ENCODE peak calls at places on chromosomes 3 and 15, in five cellular contexts. Z is stimulated activated CD4-positive, alpha-beta T cell treated with anti-CD3 and anti-CD28 coated beads, TNF-alpha, amount 100 ng/mL, for 4 hours; T is stimulated activated naive CD8-positive, alpha-beta T cell treated with anti-CD3 and anti-CD28 coated beads, Interleukin-15, Interleukin-2, amounts not matched to agents 100 U/mL and 50 U/mL, for 24 hours; R is HuH-7.5; I is kidney glomerular epithelial cell. G is an unnamed sample.

GRCh38 chr3:10365791-10366190 is 44.9 kb upstream of the SEC13 start:
- DNase-seq in R (no peak), I (no peak), T (peak), Z (no peak), G (peak)

GRCh38 chr3:198065897-198066296 is 105.9 kb downstream of the LMLN start:
- DNase-seq in I (no peak), Z (no peak), T (no peak), R (no peak), G (no peak)

GRCh38 chr15:38699633-38700230 is 135.1 kb upstream of the RASGRP1 start:
- DNase-seq in I (peak), R (peak), Z (no peak), T (peak), G (peak)

GRCh38 chr3:188948658-188949400 is 222.9 kb upstream of the TPRG1 start:
- DNase-seq in R (no peak), T (no peak), Z (no peak), I (peak), G (peak)

GRCh38 chr3:30604091-30604490 is 2.3 kb upstream of the TGFBR2 start:
- DNase-seq in T (no peak), R (no peak), Z (no peak), I (no peak), G (no peak)

GRCh38 chr3:47416041-47416440 is 35.2 kb downstream of the PTPN23 start:
- DNase-seq in T (no peak), R (no peak), I (no peak), Z (no peak), G (no peak)

GRCh38 chr15:60392601-60392985 is 5.2 kb downstream of the ANXA2 start:
- DNase-seq in Z (no peak), R (no peak), I (peak), T (no peak), G (peak)

GRCh38 chr3:23859012-23859743 is 53.4 kb downstream of the UBE2E1 start:
- DNase-seq in I (no peak), T (no peak), R (no peak), Z (no peak), G (peak)

GRCh38 chr15:64017082-64017588 is 29.1 kb downstream of the DAPK2 start:
- DNase-seq in Z (no peak), R (no peak), I (peak), T (no peak), G (peak)

GRCh38 chr3:26712211-26713026 is 89.8 kb downstream of the LRRC3B start:
- DNase-seq in R (peak), I (peak), Z (no peak), T (no peak), G (peak)